ENCODE peak calls at places on chromosomes 6 and 20, in four cellular contexts. One of them, this sample, is unnamed.

GRCh38 chr20:10524034-10524476 is 89.0 kb downstream of the SLX4IP start:
- DNase-seq in NCI-H774: no peak
- DNase-seq in fibroblast of villous mesenchyme: peak; percentile 58
- DNase-seq in NCI-H1092 treated with DMSO at 0.1 percent for 48 hours: peak; percentile 88
- DNase-seq in this sample: peak; percentile 72

GRCh38 chr6:155340464-155341129 is 26.3 kb upstream of the TFB1M start:
- DNase-seq in NCI-H774: no peak
- DNase-seq in fibroblast of villous mesenchyme: peak; percentile 58
- DNase-seq in NCI-H1092 treated with DMSO at 0.1 percent for 48 hours: no peak
- DNase-seq in this sample: no peak

GRCh38 chr20:44396790-44397189 is 41.3 kb downstream of the HNF4A start:
- DNase-seq in NCI-H774: no peak
- DNase-seq in fibroblast of villous mesenchyme: no peak
- DNase-seq in NCI-H1092 treated with DMSO at 0.1 percent for 48 hours: no peak
- DNase-seq in this sample: no peak

GRCh38 chr6:127297502-127298070 is 30.9 kb downstream of the RNF146 start:
- DNase-seq in NCI-H774: no peak
- DNase-seq in fibroblast of villous mesenchyme: no peak
- DNase-seq in NCI-H1092 treated with DMSO at 0.1 percent for 48 hours: no peak
- DNase-seq in this sample: no peak

GRCh38 chr6:111210074-111210729 is 122.9 kb downstream of the SLC16A10 start:
- DNase-seq in NCI-H774: peak; percentile 75
- DNase-seq in fibroblast of villous mesenchyme: peak; percentile 56
- DNase-seq in NCI-H1092 treated with DMSO at 0.1 percent for 48 hours: peak; percentile 48
- DNase-seq in this sample: peak; percentile 60

GRCh38 chr20:11469795-11470495 is 447.7 kb upstream of the BTBD3 start:
- DNase-seq in NCI-H774: no peak
- DNase-seq in fibroblast of villous mesenchyme: no peak
- DNase-seq in NCI-H1092 treated with DMSO at 0.1 percent for 48 hours: no peak
- DNase-seq in this sample: no peak

GRCh38 chr6:21213492-21213891 is 380.1 kb upstream of the SOX4 start:
- DNase-seq in NCI-H774: no peak
- DNase-seq in fibroblast of villous mesenchyme: no peak
- DNase-seq in NCI-H1092 treated with DMSO at 0.1 percent for 48 hours: no peak
- DNase-seq in this sample: no peak

GRCh38 chr6:1312444-1313363 is 806 bp downstream of the FOXQ1 start:
- DNase-seq in NCI-H774: no peak
- DNase-seq in fibroblast of villous mesenchyme: peak; percentile 17
- DNase-seq in NCI-H1092 treated with DMSO at 0.1 percent for 48 hours: no peak
- DNase-seq in this sample: no peak

GRCh38 chr6:28597217-28597835 is 71.6 kb downstream of the GPX5 start:
- DNase-seq in NCI-H774: peak; percentile 76
- DNase-seq in fibroblast of villous mesenchyme: peak; percentile 49
- DNase-seq in NCI-H1092 treated with DMSO at 0.1 percent for 48 hours: peak; percentile 38
- DNase-seq in this sample: peak; percentile 58

GRCh38 chr6:119523546-119523945 is 174.0 kb upstream of the MAN1A1 start:
- DNase-seq in NCI-H774: no peak
- DNase-seq in fibroblast of villous mesenchyme: no peak
- DNase-seq in NCI-H1092 treated with DMSO at 0.1 percent for 48 hours: no peak
- DNase-seq in this sample: no peak

GRCh38 chr6:33248643-33248931 is 23.1 kb downstream of the VPS52 start:
- DNase-seq in NCI-H774: no peak
- DNase-seq in fibroblast of villous mesenchyme: peak; percentile 51
- DNase-seq in NCI-H1092 treated with DMSO at 0.1 percent for 48 hours: peak; percentile 28
- DNase-seq in this sample: no peak

GRCh38 chr6:135535989-135536414 is 38.5 kb upstream of the AHI1 start:
- DNase-seq in NCI-H774: peak; percentile 41
- DNase-seq in fibroblast of villous mesenchyme: peak; percentile 88
- DNase-seq in NCI-H1092 treated with DMSO at 0.1 percent for 48 hours: peak; percentile 46
- DNase-seq in this sample: peak; percentile 19

GRCh38 chr6:96015791-96016776 is at the start of gene FUT9:
- DNase-seq in NCI-H774: peak; percentile 81
- DNase-seq in fibroblast of villous mesenchyme: no peak
- DNase-seq in NCI-H1092 treated with DMSO at 0.1 percent for 48 hours: peak; percentile 85
- DNase-seq in this sample: peak; percentile 82

GRCh38 chr6:160930547-160931377 is 60.8 kb upstream of the MAP3K4 start:
- DNase-seq in NCI-H774: peak; percentile 48
- DNase-seq in fibroblast of villous mesenchyme: peak; percentile 95
- DNase-seq in NCI-H1092 treated with DMSO at 0.1 percent for 48 hours: peak; percentile 74
- DNase-seq in this sample: peak; percentile 8

This sample was measured in DMS153.